ENCODE peak calls at places on chromosome 2, in four cellular contexts. H is body of pancreas, L is heart right ventricle, Y is coronary artery. W is an unnamed sample.
A peak's percentile ranks its signal among the peaks of the same experiment; 100 is the strongest.

GRCh38 chr2:27123302-27124150 is at the start of gene ABHD1:
- DNase-seq in H (peak; percentile 52), L (peak; percentile 82), Y (no peak), W (peak; percentile 26)

GRCh38 chr2:150832686-150833085 is 345.2 kb upstream of the RND3 start:
- DNase-seq in H (no peak), L (no peak), Y (no peak), W (no peak)

GRCh38 chr2:201116115-201116958 is at the start of gene CFLAR:
- DNase-seq in H (peak; percentile 74), L (peak; percentile 77), Y (peak; percentile 89), W (peak; percentile 77)

GRCh38 chr2:219247678-219248642 is 2.7 kb downstream of the STK16 start:
- DNase-seq in H (no peak), L (no peak), Y (no peak), W (no peak)

GRCh38 chr2:188293601-188294482 is 2.2 kb downstream of the GULP1 start:
- DNase-seq in H (peak; percentile 82), L (peak; percentile 48), Y (peak; percentile 76), W (peak; percentile 19)

GRCh38 chr2:125796784-125797183 is 859.2 kb upstream of the GYPC start:
- DNase-seq in H (no peak), L (no peak), Y (no peak), W (no peak)

GRCh38 chr2:28557389-28558119 is 61.7 kb downstream of the PLB1 start:
- DNase-seq in H (no peak), L (no peak), Y (no peak), W (no peak)

GRCh38 chr2:55961318-55961911 is 37.8 kb upstream of the EFEMP1 start:
- DNase-seq in H (no peak), L (no peak), Y (no peak), W (no peak)

GRCh38 chr2:20011276-20012031 is 1.0 kb downstream of the MATN3 start:
- DNase-seq in H (no peak), L (no peak), Y (no peak), W (no peak)

GRCh38 chr2:183284606-183285005 is 160.4 kb downstream of the NUP35 start:
- DNase-seq in H (no peak), L (no peak), Y (no peak), W (no peak)

GRCh38 chr2:196441527-196441926 is 198.0 kb upstream of the CCDC150 start:
- DNase-seq in H (no peak), L (no peak), Y (no peak), W (no peak)

GRCh38 chr2:66433945-66434678 is 813 bp upstream of the MEIS1 start:
- DNase-seq in H (peak; percentile 73), L (peak; percentile 69), Y (no peak), W (no peak)

GRCh38 chr2:186695081-186695756 is 1.4 kb downstream of the FAM171B start:
- DNase-seq in H (no peak), L (no peak), Y (no peak), W (no peak)

GRCh38 chr2:157748371-157749132 is 119.9 kb upstream of the ACVR1C start:
- DNase-seq in H (no peak), L (no peak), Y (no peak), W (no peak)

GRCh38 chr2:12928706-12929291 is 212.1 kb downstream of the TRIB2 start:
- DNase-seq in H (no peak), L (no peak), Y (no peak), W (no peak)
- H3K27ac ChIP-seq in H (no peak overlapping the region), L (peak overlapping the region; percentile 61), Y (no peak overlapping the region), W (no peak overlapping the region)

DNA sequence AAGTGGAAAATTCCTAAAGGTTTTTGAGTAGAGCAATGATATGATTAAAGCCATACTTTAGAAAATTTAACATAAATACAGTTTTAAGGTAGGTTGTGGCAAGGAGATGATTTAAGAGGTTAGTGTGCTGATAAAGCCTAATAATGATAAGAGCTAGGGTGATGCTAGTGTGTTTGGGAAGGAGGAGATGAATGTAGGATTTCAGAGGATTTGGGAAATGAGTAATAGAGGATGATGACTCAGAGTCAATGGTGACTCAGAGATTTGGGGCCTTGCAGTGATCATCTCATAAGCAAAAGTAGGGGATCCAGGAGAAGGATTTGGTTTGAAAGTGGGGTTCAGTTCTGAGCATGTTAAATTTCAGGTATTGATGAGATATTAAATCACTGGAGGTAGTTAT is 23.3 kb downstream of the STAMBP start:
- DNase-seq in H (no peak), L (no peak), Y (no peak), W (no peak)
- H3K27ac ChIP-seq in H (no peak overlapping the region), L (no peak overlapping the region), Y (no peak overlapping the region), W (no peak overlapping the region)

GRCh38 chr2:222424729-222425671 is 657 bp downstream of the SGPP2 start:
- DNase-seq in H (no peak), L (peak; percentile 10), Y (no peak), W (no peak)
- H3K27ac ChIP-seq in H (peak overlapping the region; percentile 55), L (no peak overlapping the region), Y (no peak overlapping the region), W (no peak overlapping the region)

GRCh38 chr2:207758010-207758409 is 11.7 kb downstream of the FZD5 start:
- DNase-seq in H (no peak), L (no peak), Y (no peak), W (no peak)
- H3K27ac ChIP-seq in H (no peak overlapping the region), L (no peak overlapping the region), Y (no peak overlapping the region), W (no peak overlapping the region)

GRCh38 chr2:144686518-144687215 is 166.7 kb upstream of the ZEB2 start:
- DNase-seq in H (no peak), L (no peak), Y (no peak), W (no peak)
- H3K27ac ChIP-seq in H (peak overlapping the region; percentile 5), L (peak overlapping the region; percentile 16), Y (no peak overlapping the region), W (no peak overlapping the region)

DNA sequence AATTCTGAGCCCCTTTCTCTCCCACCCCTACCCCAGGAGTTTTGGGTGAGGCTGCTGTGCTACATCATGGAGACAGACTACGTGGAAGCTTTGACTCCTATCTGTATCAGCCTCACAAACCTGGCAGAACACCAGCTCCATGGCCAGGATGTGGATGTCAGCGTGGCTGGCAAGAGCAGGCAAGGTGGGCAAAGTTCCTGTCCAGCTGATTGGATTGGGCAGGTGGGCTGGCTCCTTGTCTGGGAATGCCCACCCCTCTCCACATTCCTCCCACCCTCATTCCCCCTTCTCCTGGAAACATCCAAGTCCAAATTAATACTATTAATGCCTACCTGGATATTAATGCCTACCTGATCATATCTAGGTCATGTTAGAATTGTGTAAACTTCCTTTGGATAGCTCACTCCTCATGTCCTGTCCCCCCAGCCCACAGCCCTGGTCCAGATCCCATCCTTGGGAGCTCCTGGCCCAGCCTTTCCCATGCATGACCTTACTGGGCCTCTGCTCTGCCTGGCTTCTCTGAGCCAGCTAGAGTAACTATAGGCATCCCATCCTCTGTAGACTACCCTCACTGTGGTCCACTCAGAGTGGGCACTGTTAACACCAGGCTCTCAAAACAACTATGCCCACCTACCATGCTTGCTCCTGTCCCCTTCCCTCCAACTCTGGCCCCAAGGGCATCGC is 24.1 kb downstream of the MROH2A start:
- DNase-seq in H (no peak), L (no peak), Y (no peak), W (no peak)
- H3K27ac ChIP-seq in H (no peak overlapping the region), L (no peak overlapping the region), Y (no peak overlapping the region), W (no peak overlapping the region)

DNA sequence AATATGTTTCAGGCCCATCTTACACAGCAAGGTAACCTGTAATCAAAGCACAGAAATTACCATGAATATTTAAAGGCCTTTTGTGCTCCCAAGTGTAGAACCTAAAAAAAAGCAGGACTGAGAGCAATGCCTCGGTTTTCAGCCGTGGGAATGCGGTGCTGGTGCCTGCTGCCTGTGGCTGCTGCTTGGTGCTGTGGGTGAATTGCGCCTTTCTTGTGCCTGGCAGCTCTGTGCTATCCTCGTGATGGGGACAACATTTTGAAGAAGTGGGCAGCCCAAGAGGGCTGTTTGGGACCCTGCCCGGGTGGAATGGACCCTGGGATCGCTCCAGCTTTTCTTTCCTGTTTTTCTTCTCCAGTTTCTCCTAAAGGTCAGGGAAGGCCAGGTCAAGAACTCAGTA is 91.2 kb downstream of the ASAP2 start:
- DNase-seq in H (no peak), L (no peak), Y (no peak), W (no peak)
- H3K27ac ChIP-seq in H (no peak overlapping the region), L (peak overlapping the region; percentile 15), Y (no peak overlapping the region), W (peak overlapping the region; percentile 14)

GRCh38 chr2:239321596-239322413 is 79.0 kb downstream of the HDAC4 start:
- DNase-seq in H (no peak), L (no peak), Y (no peak), W (no peak)

GRCh38 chr2:239316562-239317465 is 84.0 kb downstream of the HDAC4 start:
- DNase-seq in H (peak; percentile 25), L (peak; percentile 77), Y (peak; percentile 79), W (no peak)

GRCh38 chr2:239318091-239318725 is 82.6 kb downstream of the HDAC4 start:
- DNase-seq in H (peak; percentile 6), L (no peak), Y (peak; percentile 54), W (no peak)

GRCh38 chr2:239318790-239319189 is 82.0 kb downstream of the HDAC4 start:
- DNase-seq in H (no peak), L (no peak), Y (peak; percentile 46), W (no peak)

DNA sequence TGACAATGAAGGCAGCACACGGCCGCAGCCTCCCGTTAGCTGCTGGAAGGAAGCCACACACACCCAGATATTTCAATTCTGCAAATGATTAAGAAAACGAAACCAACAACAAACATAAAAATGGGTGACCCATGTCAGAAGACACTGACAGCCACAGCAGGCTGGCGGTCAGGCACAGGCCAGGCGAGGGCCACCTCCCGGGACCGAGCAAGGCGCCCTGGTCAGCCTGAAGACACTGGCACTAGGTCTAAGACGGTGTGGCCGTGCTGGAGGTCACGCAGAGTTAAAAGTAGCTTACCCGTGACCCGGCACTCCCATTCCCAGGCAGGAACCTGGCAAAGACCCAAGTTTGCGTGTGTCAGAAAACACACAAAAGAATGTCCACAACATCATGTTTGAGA is 81.6 kb downstream of the HDAC4 start:
- DNase-seq in H (peak; percentile 43), L (no peak), Y (peak; percentile 75), W (no peak)
- H3K27ac ChIP-seq in H (peak overlapping the region; percentile 45), L (peak overlapping the region; percentile 87), Y (peak overlapping the region; percentile 37), W (peak overlapping the region; percentile 83)

GRCh38 chr2:30225131-30225762 is 6.1 kb upstream of the LBH start:
- DNase-seq in H (no peak), L (peak; percentile 35), Y (peak; percentile 72), W (no peak)
- H3K27ac ChIP-seq in H (peak overlapping the region; percentile 40), L (peak overlapping the region; percentile 66), Y (peak overlapping the region; percentile 69), W (peak overlapping the region; percentile 53)

W was measured in substantia nigra.